ENCODE peak calls at places on chromosomes 12 and 14, in six cellular contexts. One of them, this sample, is unnamed.

GRCh38 chr14:79356040-79356439 is 855.3 kb downstream of the DIO2 start:
- DNase-seq in stomach: no peak
- DNase-seq in HCT116: no peak
- DNase-seq in Panc1: no peak
- DNase-seq in upper lobe of left lung: no peak
- DNase-seq in SK-N-SH: no peak
- DNase-seq in this sample: no peak

GRCh38 chr12:32906407-32907165 is 10.0 kb upstream of the PKP2 start:
- DNase-seq in stomach: peak; percentile 57
- DNase-seq in HCT116: no peak
- DNase-seq in Panc1: no peak
- DNase-seq in upper lobe of left lung: no peak
- DNase-seq in SK-N-SH: no peak
- DNase-seq in this sample: peak; percentile 83

GRCh38 chr12:6416596-6416995 is 28.2 kb upstream of the CD27 start:
- DNase-seq in stomach: no peak
- DNase-seq in HCT116: no peak
- DNase-seq in Panc1: no peak
- DNase-seq in upper lobe of left lung: no peak
- DNase-seq in SK-N-SH: no peak
- DNase-seq in this sample: no peak

GRCh38 chr14:24710403-24711063 is 76.5 kb upstream of the GZMB start:
- DNase-seq in stomach: peak; percentile 52
- DNase-seq in HCT116: peak; percentile 27
- DNase-seq in Panc1: no peak
- DNase-seq in upper lobe of left lung: peak; percentile 19
- DNase-seq in SK-N-SH: peak; percentile 45
- DNase-seq in this sample: peak; percentile 44

GRCh38 chr12:110995615-110996014 is 75.2 kb upstream of the MYL2 start:
- DNase-seq in stomach: no peak
- DNase-seq in HCT116: no peak
- DNase-seq in Panc1: no peak
- DNase-seq in upper lobe of left lung: no peak
- DNase-seq in SK-N-SH: no peak
- DNase-seq in this sample: no peak

GRCh38 chr12:65953621-65954020 is 129.3 kb downstream of the HMGA2 start:
- DNase-seq in stomach: no peak
- DNase-seq in HCT116: no peak
- DNase-seq in Panc1: no peak
- DNase-seq in upper lobe of left lung: no peak
- DNase-seq in SK-N-SH: no peak
- DNase-seq in this sample: no peak

GRCh38 chr12:18345021-18345735 is 83.9 kb downstream of the PIK3C2G start:
- DNase-seq in stomach: no peak
- DNase-seq in HCT116: no peak
- DNase-seq in Panc1: no peak
- DNase-seq in upper lobe of left lung: no peak
- DNase-seq in SK-N-SH: no peak
- DNase-seq in this sample: no peak

GRCh38 chr12:30614031-30614430 is 81.6 kb downstream of the IPO8 start:
- DNase-seq in stomach: no peak
- DNase-seq in HCT116: no peak
- DNase-seq in Panc1: no peak
- DNase-seq in upper lobe of left lung: no peak
- DNase-seq in SK-N-SH: no peak
- DNase-seq in this sample: no peak

GRCh38 chr12:54786081-54786480 is 68.2 kb upstream of the MUCL1 start:
- DNase-seq in stomach: no peak
- DNase-seq in HCT116: no peak
- DNase-seq in Panc1: no peak
- DNase-seq in upper lobe of left lung: no peak
- DNase-seq in SK-N-SH: no peak
- DNase-seq in this sample: no peak

GRCh38 chr12:124995200-124995961 is 1.9 kb downstream of the BRI3BP start:
- DNase-seq in stomach: no peak
- DNase-seq in HCT116: no peak
- DNase-seq in Panc1: no peak
- DNase-seq in upper lobe of left lung: no peak
- DNase-seq in SK-N-SH: no peak
- DNase-seq in this sample: peak; percentile 38

GRCh38 chr14:70801836-70802235 is 7.5 kb downstream of the MAP3K9 start:
- DNase-seq in stomach: no peak
- DNase-seq in HCT116: no peak
- DNase-seq in Panc1: no peak
- DNase-seq in upper lobe of left lung: no peak
- DNase-seq in SK-N-SH: no peak
- DNase-seq in this sample: no peak

GRCh38 chr14:54381821-54382220 is 15.0 kb upstream of the CDKN3 start:
- DNase-seq in stomach: no peak
- DNase-seq in HCT116: no peak
- DNase-seq in Panc1: no peak
- DNase-seq in upper lobe of left lung: no peak
- DNase-seq in SK-N-SH: no peak
- DNase-seq in this sample: no peak

GRCh38 chr12:34292736-34293625 is 270.7 kb downstream of the ALG10 start:
- DNase-seq in stomach: no peak
- DNase-seq in HCT116: no peak
- DNase-seq in Panc1: peak; percentile 20
- DNase-seq in upper lobe of left lung: peak; percentile 55
- DNase-seq in SK-N-SH: no peak
- DNase-seq in this sample: peak; percentile 1

GRCh38 chr12:78562358-78563205 is 302.0 kb upstream of the SYT1 start:
- DNase-seq in stomach: no peak
- DNase-seq in HCT116: peak; percentile 37
- DNase-seq in Panc1: peak; percentile 12
- DNase-seq in upper lobe of left lung: no peak
- DNase-seq in SK-N-SH: no peak
- DNase-seq in this sample: no peak

GRCh38 chr14:56648508-56649301 is 69.1 kb downstream of the TMEM260 start:
- DNase-seq in stomach: no peak
- DNase-seq in HCT116: no peak
- DNase-seq in Panc1: no peak
- DNase-seq in upper lobe of left lung: no peak
- DNase-seq in SK-N-SH: no peak
- DNase-seq in this sample: no peak

GRCh38 chr12:49959570-49960473 is 1.9 kb upstream of the AQP5 start:
- DNase-seq in stomach: peak; percentile 83
- DNase-seq in HCT116: peak; percentile 50
- DNase-seq in Panc1: no peak
- DNase-seq in upper lobe of left lung: no peak
- DNase-seq in SK-N-SH: no peak
- DNase-seq in this sample: no peak

GRCh38 chr14:98714604-98715003 is 557.4 kb downstream of the BCL11B start:
- DNase-seq in stomach: no peak
- DNase-seq in HCT116: no peak
- DNase-seq in Panc1: no peak
- DNase-seq in upper lobe of left lung: no peak
- DNase-seq in SK-N-SH: no peak
- DNase-seq in this sample: no peak

GRCh38 chr12:113109872-113110623 is 25.5 kb downstream of the RASAL1 start:
- DNase-seq in stomach: no peak
- DNase-seq in HCT116: no peak
- DNase-seq in Panc1: no peak
- DNase-seq in upper lobe of left lung: no peak
- DNase-seq in SK-N-SH: no peak
- DNase-seq in this sample: no peak

GRCh38 chr12:83121886-83122622 is 435.3 kb downstream of the TMTC2 start:
- DNase-seq in stomach: no peak
- DNase-seq in HCT116: no peak
- DNase-seq in Panc1: no peak
- DNase-seq in upper lobe of left lung: peak; percentile 14
- DNase-seq in SK-N-SH: no peak
- DNase-seq in this sample: no peak

GRCh38 chr12:103886398-103886797 is 43.8 kb upstream of the HSP90B1 start:
- DNase-seq in stomach: no peak
- DNase-seq in HCT116: no peak
- DNase-seq in Panc1: no peak
- DNase-seq in upper lobe of left lung: no peak
- DNase-seq in SK-N-SH: no peak
- DNase-seq in this sample: no peak

GRCh38 chr12:79983969-79984629 is 49.2 kb upstream of the PPP1R12A start:
- DNase-seq in stomach: no peak
- DNase-seq in HCT116: no peak
- DNase-seq in Panc1: no peak
- DNase-seq in upper lobe of left lung: no peak
- DNase-seq in SK-N-SH: no peak
- DNase-seq in this sample: no peak

GRCh38 chr12:110317921-110318320 is 36.9 kb downstream of the ATP2A2 start:
- DNase-seq in stomach: no peak
- DNase-seq in HCT116: no peak
- DNase-seq in Panc1: no peak
- DNase-seq in upper lobe of left lung: no peak
- DNase-seq in SK-N-SH: no peak
- DNase-seq in this sample: no peak

GRCh38 chr14:37384870-37385596 is 187.3 kb downstream of the MIPOL1 start:
- DNase-seq in stomach: no peak
- DNase-seq in HCT116: no peak
- DNase-seq in Panc1: no peak
- DNase-seq in upper lobe of left lung: no peak
- DNase-seq in SK-N-SH: no peak
- DNase-seq in this sample: no peak

GRCh38 chr14:87944987-87945604 is 47.9 kb downstream of the GALC start:
- DNase-seq in stomach: no peak
- DNase-seq in HCT116: peak; percentile 33
- DNase-seq in Panc1: peak; percentile 10
- DNase-seq in upper lobe of left lung: no peak
- DNase-seq in SK-N-SH: peak; percentile 3
- DNase-seq in this sample: no peak

GRCh38 chr12:60172266-60172665 is 576.4 kb downstream of the SLC16A7 start:
- DNase-seq in stomach: no peak
- DNase-seq in HCT116: no peak
- DNase-seq in Panc1: no peak
- DNase-seq in upper lobe of left lung: no peak
- DNase-seq in SK-N-SH: no peak
- DNase-seq in this sample: no peak

GRCh38 chr12:132066345-132066685 is 77.8 kb downstream of the DDX51 start:
- DNase-seq in stomach: no peak
- DNase-seq in HCT116: no peak
- DNase-seq in Panc1: no peak
- DNase-seq in upper lobe of left lung: no peak
- DNase-seq in SK-N-SH: no peak
- DNase-seq in this sample: peak; percentile 33

GRCh38 chr14:41916313-41916712 is 309.6 kb downstream of the LRFN5 start:
- DNase-seq in stomach: no peak
- DNase-seq in HCT116: no peak
- DNase-seq in Panc1: no peak
- DNase-seq in upper lobe of left lung: no peak
- DNase-seq in SK-N-SH: no peak
- DNase-seq in this sample: no peak
- TF ChIP-seq POLR2AphosphoS5 in stomach: no peak
- TF ChIP-seq POLR2AphosphoS5 in HCT116: no peak
- TF ChIP-seq POLR2AphosphoS5 in Panc1: no peak
- TF ChIP-seq POLR2AphosphoS5 in upper lobe of left lung: no peak
- TF ChIP-seq POLR2AphosphoS5 in SK-N-SH: no peak
- TF ChIP-seq POLR2AphosphoS5 in this sample: no peak

GRCh38 chr14:91400696-91401095 is 16.9 kb downstream of the CCDC88C start:
- DNase-seq in stomach: no peak
- DNase-seq in HCT116: no peak
- DNase-seq in Panc1: no peak
- DNase-seq in upper lobe of left lung: no peak
- DNase-seq in SK-N-SH: no peak
- DNase-seq in this sample: no peak
- H3K27me3 ChIP-seq in stomach: no peaks in the 10 kb centered on the region
- H3K27me3 ChIP-seq in HCT116: no peaks in the 10 kb centered on the region
- H3K27me3 ChIP-seq in Panc1: no peaks in the 10 kb centered on the region
- H3K27me3 ChIP-seq in upper lobe of left lung: no peaks in the 10 kb centered on the region
- H3K27me3 ChIP-seq in SK-N-SH: peaks cover 8% of the 10 kb centered on the region
- H3K27me3 ChIP-seq in this sample: no peaks in the 10 kb centered on the region

DNA sequence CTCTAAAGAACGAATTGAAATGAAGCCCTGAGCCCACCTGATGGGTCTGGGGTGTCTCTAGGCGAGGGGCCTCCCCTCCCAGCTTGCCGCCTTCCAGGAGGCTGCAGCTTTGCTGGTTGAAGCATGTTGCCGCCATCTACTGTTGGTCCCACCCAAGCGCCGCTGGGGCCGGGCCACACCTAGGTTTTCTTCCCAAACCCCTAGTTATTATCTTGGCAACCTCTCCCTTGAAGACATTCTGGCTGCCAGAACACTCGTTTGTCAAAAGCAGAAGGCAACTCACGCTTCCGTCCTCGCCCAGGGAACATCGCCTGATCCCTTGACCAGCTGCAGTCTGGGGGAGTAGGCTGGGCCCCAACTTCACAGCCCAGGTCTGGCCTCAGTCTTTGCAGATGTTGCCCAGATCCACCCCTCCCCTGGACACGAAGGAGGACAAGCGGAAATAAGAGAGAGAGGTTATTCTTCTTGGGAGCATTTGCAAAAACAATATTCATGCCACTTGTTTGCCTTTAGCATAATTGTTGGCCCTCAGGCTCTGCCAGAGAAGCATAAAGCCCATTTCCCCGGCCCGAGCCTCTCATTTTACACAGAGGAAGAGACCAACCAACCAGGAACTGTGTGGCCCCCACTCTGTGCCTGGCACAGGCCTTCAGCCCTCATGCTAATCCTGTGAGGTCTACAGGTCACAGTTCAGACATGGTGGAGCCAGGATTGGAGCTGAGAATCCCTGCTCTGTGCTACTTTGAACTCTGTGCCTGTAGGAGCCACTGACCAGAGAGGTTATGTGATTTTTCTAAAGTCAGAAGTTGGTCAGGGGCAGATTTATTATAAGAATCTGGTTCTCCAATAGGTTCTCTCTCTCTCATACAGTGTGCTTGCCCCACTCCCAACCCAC is 6.7 kb downstream of the EMP1 start:
- DNase-seq in stomach: no peak
- DNase-seq in HCT116: no peak
- DNase-seq in Panc1: no peak
- DNase-seq in upper lobe of left lung: peak; percentile 72
- DNase-seq in SK-N-SH: peak; percentile 25
- DNase-seq in this sample: peak; percentile 41
- TF ChIP-seq CTCF in stomach: no peak
- TF ChIP-seq CTCF in HCT116: peak; percentile 57
- TF ChIP-seq CTCF in Panc1: peak; percentile 62
- TF ChIP-seq CTCF in upper lobe of left lung: no peak
- TF ChIP-seq CTCF in SK-N-SH: peak; percentile 25
- TF ChIP-seq CTCF in this sample: no peak

DNA sequence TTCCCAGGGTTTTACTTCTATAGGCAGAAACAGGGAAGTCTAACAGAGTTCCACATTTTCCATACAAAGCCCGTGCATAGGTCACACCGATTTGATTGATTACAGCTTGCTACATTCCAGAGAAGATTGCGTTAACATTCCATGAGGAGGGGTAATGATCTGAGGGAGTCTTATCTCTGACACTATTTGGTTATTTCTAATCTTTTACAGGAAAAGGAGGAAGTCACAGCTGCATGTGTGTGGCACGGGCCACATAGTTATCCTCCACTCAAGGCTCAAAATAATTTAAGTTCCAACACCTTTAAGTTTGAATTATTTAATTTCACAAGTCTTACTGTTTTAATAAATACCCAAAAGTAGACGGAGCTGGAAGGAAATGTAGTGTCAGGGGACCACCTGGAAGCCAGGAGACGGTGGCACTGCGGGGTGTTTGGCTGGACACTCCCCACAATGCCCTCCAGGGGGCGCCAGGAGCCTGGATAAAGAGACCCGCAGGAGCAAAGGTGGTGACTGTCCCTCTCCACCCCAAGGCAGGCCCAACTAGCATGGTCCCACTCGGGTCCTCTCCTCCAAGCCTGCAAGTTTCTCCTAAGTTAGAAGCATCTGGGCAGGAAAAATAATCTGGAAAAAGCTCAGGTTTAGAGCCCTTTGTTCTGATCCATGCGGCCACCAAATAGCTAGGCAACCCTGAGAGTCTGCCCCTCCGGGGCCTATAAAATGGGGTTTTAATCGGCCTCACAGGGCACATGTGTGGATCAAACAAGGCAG is 20.2 kb downstream of the KRT8 start:
- DNase-seq in stomach: peak; percentile 87
- DNase-seq in HCT116: no peak
- DNase-seq in Panc1: no peak
- DNase-seq in upper lobe of left lung: peak; percentile 85
- DNase-seq in SK-N-SH: peak; percentile 86
- DNase-seq in this sample: peak; percentile 87
- TF ChIP-seq POLR2AphosphoS5 in stomach: peak; percentile 5
- TF ChIP-seq POLR2AphosphoS5 in HCT116: no peak
- TF ChIP-seq POLR2AphosphoS5 in Panc1: no peak
- TF ChIP-seq POLR2AphosphoS5 in upper lobe of left lung: no peak
- TF ChIP-seq POLR2AphosphoS5 in SK-N-SH: no peak
- TF ChIP-seq POLR2AphosphoS5 in this sample: no peak

This sample was measured in transverse colon.